ENCODE peak calls at places on chromosomes 6 and 20, in four cellular contexts. One of them, this sample, is unnamed.

GRCh38 chr6:27565839-27566779 is 93.2 kb upstream of the ZNF184 start:
- DNase-seq in prostate gland: no peak
- DNase-seq in adrenal gland: no peak
- DNase-seq in A549: no peak
- DNase-seq in this sample: no peak

GRCh38 chr6:73234732-73235131 is 9.4 kb upstream of the KHDC1L start:
- DNase-seq in prostate gland: no peak
- DNase-seq in adrenal gland: no peak
- DNase-seq in A549: peak
- DNase-seq in this sample: no peak

GRCh38 chr6:76004202-76004601 is 68.3 kb downstream of the IMPG1 start:
- DNase-seq in prostate gland: no peak
- DNase-seq in adrenal gland: no peak
- DNase-seq in A549: no peak
- DNase-seq in this sample: no peak

GRCh38 chr6:1406306-1407058 is 17.1 kb downstream of the FOXF2 start:
- DNase-seq in prostate gland: no peak
- DNase-seq in adrenal gland: no peak
- DNase-seq in A549: no peak
- DNase-seq in this sample: no peak

GRCh38 chr6:125166711-125167110 is 13.1 kb downstream of the TPD52L1 start:
- DNase-seq in prostate gland: no peak
- DNase-seq in adrenal gland: no peak
- DNase-seq in A549: no peak
- DNase-seq in this sample: no peak

GRCh38 chr6:77463881-77464867 is 883 bp upstream of the HTR1B start:
- DNase-seq in prostate gland: no peak
- DNase-seq in adrenal gland: peak
- DNase-seq in A549: no peak
- DNase-seq in this sample: no peak

GRCh38 chr6:155264704-155265320 is 999 bp downstream of the CLDN20 start:
- DNase-seq in prostate gland: no peak
- DNase-seq in adrenal gland: no peak
- DNase-seq in A549: no peak
- DNase-seq in this sample: no peak

GRCh38 chr6:18219611-18220010 is 44.7 kb downstream of the DEK start:
- DNase-seq in prostate gland: no peak
- DNase-seq in adrenal gland: no peak
- DNase-seq in A549: no peak
- DNase-seq in this sample: no peak

GRCh38 chr6:127992144-127992543 is 91.3 kb upstream of the THEMIS start:
- DNase-seq in prostate gland: no peak
- DNase-seq in adrenal gland: no peak
- DNase-seq in A549: no peak
- DNase-seq in this sample: no peak

DNA sequence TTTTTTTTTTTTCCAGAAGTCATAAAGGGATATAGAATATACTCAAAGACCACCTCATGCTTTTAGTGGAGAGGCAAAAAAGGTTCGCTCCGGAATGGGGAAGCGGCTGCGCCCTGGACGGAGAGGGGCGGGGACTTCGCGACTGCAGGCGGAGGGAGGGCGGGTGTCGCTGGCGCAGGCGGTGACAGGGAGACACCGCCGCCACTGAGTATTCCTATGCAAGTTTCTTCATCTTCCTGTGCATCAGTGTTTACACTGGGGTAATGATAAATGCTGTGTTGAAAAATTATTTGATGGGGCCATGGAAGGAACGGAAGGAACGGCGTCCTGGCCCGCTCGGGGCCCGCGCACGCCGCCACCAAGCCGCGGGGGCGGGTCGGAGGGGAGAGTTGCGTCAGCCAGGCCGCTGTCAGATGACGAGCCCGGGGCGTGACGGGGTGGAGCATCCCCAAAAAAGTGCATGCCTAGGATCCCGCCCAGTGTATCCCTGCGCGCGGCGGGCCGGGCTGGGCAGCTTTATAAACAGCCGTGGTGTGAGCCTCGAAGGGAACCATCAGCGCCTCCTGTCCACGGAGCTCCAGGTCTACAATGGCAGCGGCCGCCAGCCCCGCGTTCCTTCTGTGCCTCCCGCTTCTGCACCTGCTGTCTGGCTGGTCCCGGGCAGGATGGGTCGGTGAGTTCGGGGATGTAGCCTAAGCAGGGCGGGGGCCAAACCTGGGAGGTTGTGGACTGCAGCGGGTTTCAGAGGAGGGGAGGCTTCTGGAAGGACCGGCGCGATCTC is at the start of gene ULBP1:
- DNase-seq in prostate gland: peak
- DNase-seq in adrenal gland: peak
- DNase-seq in A549: peak
- DNase-seq in this sample: peak
- TF ChIP-seq POLR2A in prostate gland: no peak
- TF ChIP-seq POLR2A in adrenal gland: no peak
- TF ChIP-seq POLR2A in A549: no peak
- TF ChIP-seq POLR2A in this sample: no peak

GRCh38 chr20:10511507-10512231 is 76.6 kb downstream of the SLX4IP start:
- DNase-seq in prostate gland: peak
- DNase-seq in adrenal gland: peak
- DNase-seq in A549: peak
- DNase-seq in this sample: peak
- TF ChIP-seq POLR2A in prostate gland: no peak
- TF ChIP-seq POLR2A in adrenal gland: no peak
- TF ChIP-seq POLR2A in A549: no peak
- TF ChIP-seq POLR2A in this sample: no peak

GRCh38 chr6:26172496-26172958 is 85.3 kb downstream of the HFE start:
- DNase-seq in prostate gland: no peak
- DNase-seq in adrenal gland: no peak
- DNase-seq in A549: no peak
- DNase-seq in this sample: no peak
- TF ChIP-seq POLR2A in prostate gland: no peak
- TF ChIP-seq POLR2A in adrenal gland: no peak
- TF ChIP-seq POLR2A in A549: no peak
- TF ChIP-seq POLR2A in this sample: no peak

DNA sequence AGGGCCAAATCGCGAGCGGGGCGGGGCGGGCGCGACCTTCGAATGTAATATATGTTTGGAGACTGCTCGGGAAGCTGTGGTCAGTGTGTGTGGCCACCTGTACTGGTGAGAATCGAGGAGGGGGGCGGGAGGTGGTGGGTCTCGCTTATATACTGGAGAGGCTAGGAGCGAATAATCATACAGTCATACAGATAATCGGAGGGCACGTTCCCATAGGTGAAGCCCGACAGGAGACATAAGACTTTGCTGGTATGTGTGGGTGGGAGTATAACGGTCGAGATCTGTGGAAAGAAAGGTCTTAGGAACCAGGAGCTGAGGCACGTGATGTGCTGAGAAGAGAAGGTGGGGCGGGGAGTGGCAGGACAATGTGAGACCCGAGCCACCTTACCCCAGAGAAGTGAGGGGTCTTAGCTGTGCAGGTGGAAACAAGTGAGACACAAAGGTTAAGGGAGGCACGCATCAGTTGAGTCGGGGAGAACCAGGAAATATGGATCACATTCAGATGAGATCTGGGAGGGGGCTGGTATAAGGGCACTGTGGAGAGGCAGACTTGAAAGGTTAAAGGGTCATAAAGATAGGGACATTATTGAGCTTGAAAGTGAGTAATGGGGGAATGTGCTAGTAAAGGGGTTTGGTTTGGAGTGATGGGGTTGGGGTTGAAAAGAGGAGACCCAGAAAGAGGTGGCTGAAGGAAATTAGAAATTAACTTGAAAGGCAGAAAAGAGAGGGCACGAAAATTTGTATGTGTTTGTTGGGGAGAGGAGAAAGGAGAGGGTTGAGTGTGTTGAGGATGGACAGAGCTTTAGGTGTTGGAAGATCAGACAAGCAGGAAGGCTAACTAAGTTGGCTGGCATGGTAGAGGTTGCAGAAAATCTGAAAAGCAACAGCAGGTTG is 589 bp downstream of the RNF5 start:
- DNase-seq in prostate gland: no peak
- DNase-seq in adrenal gland: no peak
- DNase-seq in A549: no peak
- DNase-seq in this sample: no peak
- TF ChIP-seq POLR2A in prostate gland: no peak
- TF ChIP-seq POLR2A in adrenal gland: no peak
- TF ChIP-seq POLR2A in A549: no peak
- TF ChIP-seq POLR2A in this sample: no peak

DNA sequence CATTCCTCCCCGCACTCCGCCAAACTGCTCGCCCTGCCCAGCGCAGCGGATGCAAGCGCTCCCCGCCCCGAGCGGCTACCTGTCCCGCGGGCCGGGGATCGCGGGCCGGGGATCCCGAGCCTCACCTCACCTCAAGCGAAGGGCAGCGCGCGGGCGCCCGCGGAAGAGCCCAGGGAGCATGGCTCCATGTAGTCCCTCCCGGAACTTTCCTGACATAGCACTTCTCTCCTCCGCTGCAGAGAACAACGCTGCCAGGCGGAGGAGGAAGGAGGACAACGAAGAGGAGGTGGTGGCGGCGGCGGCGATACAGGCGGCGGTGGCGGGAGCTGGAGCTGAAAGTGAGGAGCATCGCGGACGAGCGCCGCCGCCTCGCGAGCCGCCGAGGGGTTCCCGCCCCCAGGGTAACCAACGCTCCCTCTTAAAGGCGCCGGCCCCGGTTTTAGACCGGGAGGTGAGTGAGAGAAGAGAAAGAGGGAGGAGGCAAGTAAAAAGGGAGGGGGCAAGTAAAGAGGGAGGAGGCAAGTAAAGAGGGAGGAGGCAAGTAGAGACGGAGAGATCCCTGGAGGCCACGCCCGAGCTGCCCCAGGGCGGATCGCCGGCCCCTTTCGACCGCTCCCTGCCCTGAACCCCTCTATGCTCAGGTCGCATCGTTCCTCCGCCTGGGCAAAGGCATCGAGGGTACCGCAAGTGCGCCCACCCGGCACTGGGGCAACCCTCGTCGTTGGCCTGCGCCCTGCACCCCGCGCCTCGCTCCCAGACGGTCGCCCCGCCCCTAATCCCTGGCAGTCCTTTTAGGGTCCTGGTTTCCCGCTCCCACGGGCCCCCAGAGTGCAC is at the start of gene GPR63:
- DNase-seq in prostate gland: peak
- DNase-seq in adrenal gland: peak
- DNase-seq in A549: peak
- DNase-seq in this sample: peak
- TF ChIP-seq POLR2A in prostate gland: peak
- TF ChIP-seq POLR2A in adrenal gland: peak
- TF ChIP-seq POLR2A in A549: peak
- TF ChIP-seq POLR2A in this sample: peak

DNA sequence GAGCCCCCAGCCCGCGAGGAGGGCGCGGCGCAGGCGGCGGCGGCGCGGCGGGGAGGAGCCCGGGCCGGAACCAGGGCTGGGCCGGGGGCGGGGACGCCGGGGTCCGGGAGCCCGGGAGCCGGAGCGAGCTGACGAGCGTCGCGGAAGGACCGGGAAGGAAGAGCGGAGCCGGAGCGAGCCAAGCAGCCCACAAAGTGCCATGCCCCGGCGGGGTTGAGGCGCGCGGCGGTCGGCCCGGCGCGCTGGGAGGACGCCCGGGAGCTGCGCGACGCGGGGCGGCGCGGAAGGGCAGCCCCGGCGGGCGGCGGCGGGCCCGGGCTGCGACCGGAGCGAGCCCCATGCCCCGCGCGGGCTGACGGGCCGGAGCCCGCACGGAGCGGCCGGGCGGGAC is 289 bp downstream of the FOXP4 start:
- DNase-seq in prostate gland: no peak
- DNase-seq in adrenal gland: no peak
- DNase-seq in A549: no peak
- DNase-seq in this sample: no peak
- TF ChIP-seq POLR2A in prostate gland: no peak
- TF ChIP-seq POLR2A in adrenal gland: peak
- TF ChIP-seq POLR2A in A549: peak
- TF ChIP-seq POLR2A in this sample: peak

DNA sequence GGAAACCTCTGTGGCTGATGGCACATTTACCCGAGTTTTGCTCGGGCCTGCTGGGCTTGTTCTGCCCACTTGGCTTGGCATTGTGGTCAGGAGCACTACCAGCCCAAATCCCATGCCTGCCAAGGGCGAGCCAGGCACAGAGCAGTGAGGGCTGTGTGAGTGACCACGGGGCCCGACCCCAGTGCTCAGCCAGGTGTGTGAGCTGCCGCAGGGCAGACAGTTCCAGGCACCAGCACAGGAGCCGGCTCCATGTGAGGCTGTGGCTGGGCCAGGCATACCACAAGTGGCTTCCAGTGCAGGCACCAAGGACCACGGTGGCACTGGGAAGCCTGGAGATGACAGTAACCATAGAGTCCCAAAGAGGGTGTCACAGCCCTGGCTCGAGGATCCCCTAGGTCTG is 1225.5 kb upstream of the GJE1 start:
- DNase-seq in prostate gland: no peak
- DNase-seq in adrenal gland: no peak
- DNase-seq in A549: no peak
- DNase-seq in this sample: no peak
- TF ChIP-seq POLR2A in prostate gland: no peak
- TF ChIP-seq POLR2A in adrenal gland: no peak
- TF ChIP-seq POLR2A in A549: no peak
- TF ChIP-seq POLR2A in this sample: no peak

GRCh38 chr6:46219661-46220060 is 48.9 kb upstream of the ENPP5 start:
- DNase-seq in prostate gland: no peak
- DNase-seq in adrenal gland: no peak
- DNase-seq in A549: no peak
- DNase-seq in this sample: no peak
- TF ChIP-seq POLR2A in prostate gland: no peak
- TF ChIP-seq POLR2A in adrenal gland: no peak
- TF ChIP-seq POLR2A in A549: no peak
- TF ChIP-seq POLR2A in this sample: no peak

GRCh38 chr6:55953384-55953783 is 78.0 kb upstream of the BMP5 start:
- DNase-seq in prostate gland: no peak
- DNase-seq in adrenal gland: no peak
- DNase-seq in A549: peak
- DNase-seq in this sample: peak
- TF ChIP-seq POLR2A in prostate gland: no peak
- TF ChIP-seq POLR2A in adrenal gland: no peak
- TF ChIP-seq POLR2A in A549: no peak
- TF ChIP-seq POLR2A in this sample: no peak

DNA sequence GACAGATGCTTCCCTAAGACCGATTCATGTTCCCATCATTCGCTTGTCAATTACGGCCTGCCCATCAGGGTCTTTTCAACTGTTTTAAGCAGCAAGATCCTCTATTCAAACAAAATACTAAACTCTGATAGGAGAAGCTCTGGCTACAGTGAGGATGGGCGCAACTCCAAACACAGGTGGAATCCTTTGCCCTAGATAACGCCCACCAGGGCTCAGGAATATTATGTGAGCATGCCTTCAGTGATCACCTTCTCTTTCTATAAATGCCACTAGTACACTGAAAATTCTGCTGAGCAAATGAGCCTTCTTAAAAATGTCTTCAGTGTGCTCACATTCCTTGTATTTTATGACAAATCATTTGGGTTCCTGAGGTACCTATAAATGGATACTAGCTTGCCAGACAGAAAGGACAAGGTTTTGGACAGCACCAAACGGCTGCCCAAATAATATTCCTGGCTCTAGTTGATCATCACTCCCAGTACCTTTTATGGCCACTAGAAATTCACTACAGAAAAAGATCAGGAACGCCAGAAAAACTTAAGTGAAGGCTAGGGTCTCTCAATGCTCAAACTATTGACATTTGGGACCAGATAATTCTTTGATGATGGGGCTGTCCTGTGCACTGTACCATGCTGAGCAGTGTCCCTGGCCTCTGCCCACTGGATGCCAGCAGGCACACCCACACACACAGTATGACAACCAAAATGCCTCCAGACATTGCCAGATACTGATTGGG is 13.1 kb downstream of the ZNF217 start:
- DNase-seq in prostate gland: no peak
- DNase-seq in adrenal gland: no peak
- DNase-seq in A549: no peak
- DNase-seq in this sample: no peak
- TF ChIP-seq POLR2A in prostate gland: no peak
- TF ChIP-seq POLR2A in adrenal gland: no peak
- TF ChIP-seq POLR2A in A549: no peak
- TF ChIP-seq POLR2A in this sample: no peak

This sample was measured in H54.